ENCODE peak calls at places on chromosomes 6 and 20, in four cellular contexts. L is GM12892, K is GM12878, U is H1. I is an unnamed sample.
A peak's percentile ranks its signal among the peaks of the same experiment; 100 is the strongest.

GRCh38 chr6:33273129-33273923 is 1.5 kb downstream of the RPS18 start:
- DNase-seq in L (no peak), K (no peak), U (no peak), I (no peak)

GRCh38 chr20:58557713-58558335 is 42.6 kb upstream of the APCDD1L start:
- DNase-seq in L (no peak), K (no peak), U (no peak), I (no peak)

GRCh38 chr6:28413681-28414080 is 14.1 kb upstream of the ZSCAN12 start:
- DNase-seq in L (no peak), K (no peak), U (no peak), I (no peak)

GRCh38 chr6:10210052-10210451 is 204.8 kb downstream of the TFAP2A start:
- DNase-seq in L (no peak), K (no peak), U (no peak), I (no peak)

GRCh38 chr6:135322427-135323201 is 141.5 kb downstream of the MYB start:
- DNase-seq in L (no peak), K (peak; percentile 52), U (no peak), I (no peak)

GRCh38 chr6:106119526-106119925 is 33.4 kb downstream of the PRDM1 start:
- DNase-seq in L (no peak), K (no peak), U (no peak), I (no peak)

GRCh38 chr6:38326837-38327236 is 312.9 kb downstream of the BTBD9 start:
- DNase-seq in L (no peak), K (no peak), U (no peak), I (no peak)

GRCh38 chr6:121309768-121310473 is 24.4 kb downstream of the TBC1D32 start:
- DNase-seq in L (no peak), K (no peak), U (no peak), I (no peak)

GRCh38 chr6:167141667-167142432 is 15.9 kb downstream of the GPR31 start:
- DNase-seq in L (peak; percentile 65), K (no peak), U (no peak), I (peak; percentile 56)

GRCh38 chr6:106976270-106976669 is 1.7 kb upstream of the CD24 start:
- DNase-seq in L (no peak), K (no peak), U (no peak), I (no peak)

GRCh38 chr20:2524435-2525272 is 11.7 kb upstream of the TMC2 start:
- DNase-seq in L (peak; percentile 82), K (peak; percentile 25), U (peak; percentile 49), I (peak; percentile 77)
- TF ChIP-seq POLR2A in L (peak; percentile 53), K (peak; percentile 84), U (peak; percentile 47), I (peak; percentile 46)

GRCh38 chr20:51758978-51759544 is 9.1 kb downstream of the ATP9A start:
- DNase-seq in L (no peak), K (no peak), U (no peak), I (no peak)
- TF ChIP-seq TAF1 in L (no peak), K (no peak), U (no peak), I (no peak)

GRCh38 chr6:129183681-129184216 is 300.8 kb downstream of the LAMA2 start:
- DNase-seq in L (no peak), K (no peak), U (no peak), I (no peak)

GRCh38 chr6:129186988-129187387 is 304.1 kb downstream of the LAMA2 start:
- DNase-seq in L (no peak), K (no peak), U (no peak), I (no peak)

GRCh38 chr6:129183039-129183438 is 300.1 kb downstream of the LAMA2 start:
- DNase-seq in L (no peak), K (no peak), U (no peak), I (no peak)

GRCh38 chr6:129184808-129185366 is 301.9 kb downstream of the LAMA2 start:
- DNase-seq in L (no peak), K (no peak), U (no peak), I (no peak)

GRCh38 chr6:129184324-129184723 is 301.4 kb downstream of the LAMA2 start:
- DNase-seq in L (no peak), K (no peak), U (no peak), I (no peak)
- TF ChIP-seq POLR2A in L (no peak), K (no peak), U (no peak), I (no peak)

GRCh38 chr6:41457303-41457670 is 88.9 kb upstream of the FOXP4 start:
- DNase-seq in L (no peak), K (no peak), U (no peak), I (no peak)
- TF ChIP-seq TAF1 in L (no peak), K (no peak), U (no peak), I (no peak)

GRCh38 chr6:41638002-41638800 is at the start of gene MDFI:
- DNase-seq in L (no peak), K (no peak), U (peak; percentile 46), I (no peak)
- TF ChIP-seq POLR2A in L (no peak), K (no peak), U (no peak), I (no peak)

I was measured in GM12891.